ENCODE peak calls at places on chromosomes 2 and 18, in five cellular contexts. B is body of pancreas, E is GM12878, J is heart left ventricle, M is HCT116. I is an unnamed sample.

GRCh38 chr18:78410094-78410786 is 569.4 kb upstream of the SALL3 start:
- ATAC-seq in B (no peak), E (no peak), J (no peak), M (no peak), I (no peak)

GRCh38 chr2:202690321-202690900 is 55.6 kb downstream of the FAM117B start:
- ATAC-seq in B (no peak), E (no peak), J (no peak), M (peak), I (no peak)

GRCh38 chr2:46098606-46099005 is 198.6 kb upstream of the EPAS1 start:
- ATAC-seq in B (no peak), E (peak), J (no peak), M (no peak), I (no peak)

GRCh38 chr2:66228128-66228547 is 206.8 kb upstream of the MEIS1 start:
- ATAC-seq in B (no peak), E (no peak), J (no peak), M (no peak), I (peak)

GRCh38 chr18:9772847-9773677 is 65.0 kb downstream of the RAB31 start:
- ATAC-seq in B (no peak), E (no peak), J (no peak), M (no peak), I (no peak)

GRCh38 chr2:1207962-1208510 is 205.2 kb upstream of the TPO start:
- ATAC-seq in B (no peak), E (no peak), J (no peak), M (no peak), I (no peak)

GRCh38 chr18:35497006-35497333 is 790 bp downstream of the INO80C start:
- ATAC-seq in B (peak), E (peak), J (no peak), M (peak), I (peak)

GRCh38 chr18:69186162-69186561 is 214.5 kb upstream of the DOK6 start:
- ATAC-seq in B (no peak), E (no peak), J (no peak), M (no peak), I (no peak)

GRCh38 chr2:109284816-109285215 is 155.8 kb downstream of the SH3RF3 start:
- ATAC-seq in B (peak), E (no peak), J (peak), M (no peak), I (peak)

GRCh38 chr2:189312643-189313042 is 128.6 kb upstream of the WDR75 start:
- ATAC-seq in B (no peak), E (no peak), J (no peak), M (no peak), I (no peak)

GRCh38 chr2:106139575-106139935 is 54.5 kb downstream of the UXS1 start:
- ATAC-seq in B (no peak), E (no peak), J (no peak), M (no peak), I (no peak)

GRCh38 chr2:177970670-177971454 is 101.7 kb downstream of the PDE11A start:
- ATAC-seq in B (peak), E (no peak), J (no peak), M (no peak), I (no peak)

GRCh38 chr2:230748087-230748486 is 35.4 kb downstream of the CAB39 start:
- ATAC-seq in B (no peak), E (no peak), J (no peak), M (peak), I (no peak)

GRCh38 chr2:8310557-8311455 is 371.1 kb upstream of the ID2 start:
- ATAC-seq in B (no peak), E (peak), J (no peak), M (no peak), I (no peak)

GRCh38 chr2:69978157-69978904 is 16.9 kb upstream of the ASPRV1 start:
- ATAC-seq in B (no peak), E (no peak), J (no peak), M (no peak), I (no peak)

GRCh38 chr2:63827749-63828148 is 13.9 kb upstream of the UGP2 start:
- ATAC-seq in B (no peak), E (peak), J (peak), M (peak), I (peak)

GRCh38 chr18:62357079-62357719 is 32.1 kb downstream of the TNFRSF11A start:
- ATAC-seq in B (no peak), E (peak), J (no peak), M (no peak), I (no peak)

GRCh38 chr2:67169417-67170140 is 227.6 kb upstream of the ETAA1 start:
- ATAC-seq in B (no peak), E (no peak), J (no peak), M (no peak), I (no peak)

GRCh38 chr18:13611058-13611615 is 115.2 kb downstream of the FAM210A start:
- ATAC-seq in B (peak), E (peak), J (peak), M (no peak), I (peak)

GRCh38 chr2:234450431-234451095 is 46.3 kb downstream of the ARL4C start:
- ATAC-seq in B (no peak), E (no peak), J (no peak), M (no peak), I (no peak)

GRCh38 chr2:48270209-48270608 is 259.7 kb upstream of the STON1 start:
- ATAC-seq in B (no peak), E (no peak), J (no peak), M (no peak), I (no peak)

DNA sequence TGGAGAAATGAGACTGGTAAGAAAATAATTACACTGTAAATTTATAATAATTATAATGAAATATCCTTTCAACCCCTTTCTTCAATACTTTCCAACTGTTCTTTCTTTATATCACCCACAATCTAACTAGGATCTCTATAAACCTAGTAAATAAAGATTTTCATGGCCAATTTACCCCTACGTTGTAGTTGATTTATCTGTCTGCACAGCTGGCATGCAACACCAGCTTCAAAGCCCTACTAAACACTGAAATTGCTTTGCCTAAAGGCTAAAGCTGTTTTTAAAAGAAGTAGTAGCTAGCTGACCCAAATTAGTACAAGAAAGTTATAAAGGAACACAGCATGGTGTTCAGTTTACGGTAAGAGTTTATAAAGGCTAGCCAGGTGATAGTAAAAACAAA is 140.1 kb downstream of the NOL4 start:
- ATAC-seq in B (no peak), E (no peak), J (no peak), M (no peak), I (no peak)
- H3K4me3 ChIP-seq in B (no peak), E (no peak), J (no peak), M (no peak), I (no peak)

GRCh38 chr2:219388127-219388844 is 574 bp upstream of the DNPEP start:
- ATAC-seq in B (peak), E (peak), J (peak), M (peak), I (peak)
- TF ChIP-seq POLR2A in B (no peak), E (no peak), J (no peak), M (no peak), I (no peak)

GRCh38 chr18:74546751-74547530 is 12.6 kb downstream of the CNDP1 start:
- ATAC-seq in B (peak), E (no peak), J (peak), M (peak), I (peak)
- H3K4me3 ChIP-seq in B (no peak), E (no peak), J (no peak), M (no peak), I (no peak)

DNA sequence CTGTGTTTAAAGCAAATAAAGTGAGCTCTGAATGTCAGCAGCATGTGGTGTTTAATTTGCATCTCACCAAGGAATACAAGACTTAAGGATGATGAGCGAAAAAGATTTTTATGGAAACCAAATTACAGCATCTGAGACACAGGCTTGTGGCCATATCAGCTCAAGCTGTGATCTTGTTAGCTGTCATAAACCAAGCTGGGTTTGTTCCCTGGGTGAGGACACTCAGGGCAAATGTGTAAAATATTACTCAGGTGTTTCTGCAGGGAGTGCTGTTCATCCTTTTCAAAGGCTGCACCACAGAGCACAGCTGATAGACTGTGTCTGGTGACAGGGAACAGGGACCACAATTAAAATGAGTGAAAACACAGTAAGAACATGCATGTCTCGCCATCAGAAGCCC is 129.4 kb upstream of the REV1 start:
- ATAC-seq in B (no peak), E (no peak), J (no peak), M (no peak), I (no peak)
- TF ChIP-seq POLR2A in B (no peak), E (no peak), J (no peak), M (no peak), I (no peak)

GRCh38 chr18:3245853-3246635 is 1.6 kb upstream of the MYL12A start:
- ATAC-seq in B (peak), E (peak), J (peak), M (peak), I (peak)

GRCh38 chr18:3246636-3247242 is 862 bp upstream of the MYL12A start:
- ATAC-seq in B (no peak), E (peak), J (peak), M (no peak), I (no peak)

GRCh38 chr18:3247243-3248061 is at the start of gene MYL12A:
- ATAC-seq in B (peak), E (peak), J (peak), M (peak), I (peak)

GRCh38 chr18:3248062-3248669 is 565 bp downstream of the MYL12A start:
- ATAC-seq in B (no peak), E (no peak), J (no peak), M (no peak), I (peak)

DNA sequence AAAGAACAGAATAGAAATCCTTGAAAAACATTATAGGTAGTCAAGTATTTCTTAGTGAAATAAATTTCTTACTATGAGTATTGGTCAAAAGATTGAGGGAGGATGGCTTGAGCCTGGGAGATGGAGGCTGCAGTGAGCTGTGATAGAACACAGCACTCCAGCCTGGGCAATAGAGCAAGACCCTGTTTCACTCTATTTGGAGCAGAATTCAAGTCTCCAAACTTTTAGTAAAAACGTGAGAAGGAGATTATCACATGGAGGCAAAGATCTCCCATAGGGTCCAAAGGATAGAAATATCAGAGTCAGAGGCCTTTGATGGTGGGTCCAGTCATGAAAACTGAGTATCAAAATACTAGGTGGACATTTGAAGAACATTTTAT is 2.4 kb upstream of the MYL12A start:
- ATAC-seq in B (no peak), E (no peak), J (no peak), M (no peak), I (no peak)
- H3K4me3 ChIP-seq in B (no peak), E (peak), J (peak), M (no peak), I (peak)

GRCh38 chr2:171893824-171894611 is at the start of gene SLC25A12:
- ATAC-seq in B (peak), E (peak), J (peak), M (peak), I (peak)
- TF ChIP-seq POLR2A in B (peak), E (peak), J (no peak), M (peak), I (peak)

DNA sequence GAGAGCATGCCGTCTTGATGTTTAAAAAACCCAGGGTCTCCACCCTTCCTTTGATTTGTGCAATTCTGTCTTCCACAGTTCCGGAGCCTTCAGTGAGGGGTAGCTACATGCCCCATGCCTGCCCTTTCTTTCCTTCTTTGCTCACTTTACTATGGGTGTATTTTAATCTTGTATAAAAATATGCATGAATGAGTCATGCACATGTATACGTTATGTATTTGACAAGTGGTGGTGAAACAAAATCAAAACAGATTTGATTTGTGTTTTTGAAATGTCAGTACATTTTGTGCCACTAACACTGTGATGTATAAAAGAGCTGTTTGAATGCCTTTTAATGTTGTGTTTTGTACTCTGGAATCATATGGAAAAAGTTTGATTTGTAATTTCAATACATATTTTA is 126.5 kb downstream of the RNF144A start:
- ATAC-seq in B (no peak), E (no peak), J (no peak), M (no peak), I (no peak)
- H3K4me3 ChIP-seq in B (no peak), E (no peak), J (no peak), M (no peak), I (no peak)

DNA sequence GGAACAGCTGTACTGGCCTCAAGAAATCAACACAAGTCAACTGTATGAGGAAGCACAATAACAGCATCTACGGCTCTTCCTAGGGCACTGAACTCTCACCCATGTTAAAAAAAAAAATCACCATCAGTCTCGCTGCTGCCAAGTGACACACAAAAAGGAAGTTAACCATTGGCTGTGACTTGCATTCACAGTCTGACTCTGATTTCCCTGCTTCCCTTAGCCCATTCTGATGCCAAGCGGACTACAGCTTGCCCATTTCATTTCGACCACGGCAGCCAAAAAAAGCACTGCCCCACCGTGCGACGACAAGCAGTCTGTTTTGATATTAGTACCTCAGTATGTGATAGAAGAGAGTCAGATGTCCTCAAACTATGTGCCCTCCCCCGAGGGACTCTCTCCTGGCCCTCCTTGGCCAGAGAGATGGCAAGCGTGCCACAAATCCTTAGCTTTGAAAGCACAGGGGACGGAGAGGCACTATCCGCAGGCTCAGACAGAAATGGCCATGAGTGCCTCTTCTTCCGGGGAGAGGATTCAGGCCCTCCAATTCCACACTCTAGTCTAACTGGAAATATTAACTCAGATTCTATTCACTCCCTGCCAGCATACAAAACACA is 250.0 kb downstream of the TCF4 start:
- ATAC-seq in B (peak), E (peak), J (peak), M (no peak), I (peak)
- TF ChIP-seq POLR2A in B (no peak), E (no peak), J (no peak), M (no peak), I (no peak)

GRCh38 chr2:133726906-133727305 is 158.6 kb upstream of the NCKAP5 start:
- ATAC-seq in B (no peak), E (no peak), J (no peak), M (no peak), I (no peak)
- H3K4me3 ChIP-seq in B (no peak), E (no peak), J (peak), M (no peak), I (peak)

I was measured in gastroesophageal sphincter.